ENCODE peak calls at places on chromosomes 2 and 18, in four cellular contexts. D is Panc1, W is K562, L is HepG2. F is an unnamed sample.

GRCh38 chr2:167823066-167823465 is 424.3 kb downstream of the STK39 start:
- DNase-seq in L (no peak), W (no peak), D (no peak), F (no peak)

GRCh38 chr18:9987931-9988330 is 74.1 kb downstream of the VAPA start:
- DNase-seq in D (no peak), L (peak; percentile 41), W (no peak), F (no peak)

GRCh38 chr2:601387-601698 is 75.9 kb downstream of the TMEM18 start:
- DNase-seq in D (no peak), W (no peak), L (no peak), F (no peak)

GRCh38 chr2:121722479-121722878 is 14.2 kb downstream of the NIFK start:
- DNase-seq in D (peak; percentile 71), L (no peak), W (peak; percentile 63), F (no peak)

GRCh38 chr2:188235364-188235763 is 56.3 kb upstream of the GULP1 start:
- DNase-seq in W (no peak), D (no peak), L (no peak), F (no peak)

GRCh38 chr2:154670083-154670482 is 28.4 kb upstream of the KCNJ3 start:
- DNase-seq in L (no peak), D (no peak), W (no peak), F (no peak)

GRCh38 chr2:16136461-16137035 is 196.2 kb downstream of the MYCN start:
- DNase-seq in L (no peak), W (no peak), D (no peak), F (no peak)

GRCh38 chr2:130355578-130356431 is at the start of gene PTPN18:
- DNase-seq in D (no peak), W (peak; percentile 93), L (peak; percentile 87), F (peak; percentile 58)

GRCh38 chr2:218658671-218659257 is 659 bp downstream of the ZNF142 start:
- DNase-seq in D (no peak), W (peak; percentile 77), L (peak; percentile 57), F (peak; percentile 66)

GRCh38 chr2:131046580-131047274 is 46.5 kb downstream of the FAM168B start:
- DNase-seq in W (no peak), L (no peak), D (no peak), F (no peak)

GRCh38 chr18:7921938-7922587 is 354.9 kb downstream of the PTPRM start:
- DNase-seq in D (no peak), L (peak; percentile 76), W (no peak), F (peak; percentile 54)

GRCh38 chr2:19879115-19879514 is 22.7 kb downstream of the TTC32 start:
- DNase-seq in L (no peak), W (no peak), D (no peak), F (no peak)
- TF ChIP-seq TCF7L2 in L (no peak), W (no peak), D (no peak), F (no peak)

GRCh38 chr2:113768770-113769169 is 12.3 kb upstream of the SLC35F5 start:
- DNase-seq in W (no peak), D (no peak), L (no peak), F (no peak)
- TF ChIP-seq TCF7L2 in W (no peak), D (no peak), L (no peak), F (no peak)

GRCh38 chr18:6370886-6371635 is 43.6 kb downstream of the L3MBTL4 start:
- DNase-seq in W (no peak), D (no peak), L (peak; percentile 86), F (no peak)
- TF ChIP-seq TCF7L2 in W (no peak), D (no peak), L (no peak), F (no peak)

GRCh38 chr2:162197095-162197825 is 45.2 kb upstream of the GCG start:
- DNase-seq in L (no peak), D (no peak), W (no peak), F (no peak)
- TF ChIP-seq TCF7L2 in L (no peak), D (no peak), W (no peak), F (no peak)

F was measured in HCT116.